ENCODE peak calls at places on chromosomes 1 and 21, in four cellular contexts. One of them, this sample, is unnamed.
A peak's percentile ranks its signal among the peaks of the same experiment; 100 is the strongest.

GRCh38 chr1:201693887-201694614 is 134.9 kb upstream of the IPO9 start:
- DNase-seq in transverse colon: no peak
- DNase-seq in HepG2: no peak
- DNase-seq in K562: no peak
- DNase-seq in this sample: no peak

GRCh38 chr1:241927321-241927720 is 30.2 kb upstream of the BECN2 start:
- DNase-seq in transverse colon: no peak
- DNase-seq in HepG2: peak; percentile 39
- DNase-seq in K562: no peak
- DNase-seq in this sample: no peak

GRCh38 chr1:204828352-204828850 is 42.3 kb upstream of the NFASC start:
- DNase-seq in transverse colon: peak; percentile 71
- DNase-seq in HepG2: peak; percentile 16
- DNase-seq in K562: peak; percentile 82
- DNase-seq in this sample: peak; percentile 48

GRCh38 chr1:215137985-215138384 is 55.4 kb downstream of the KCNK2 start:
- DNase-seq in transverse colon: no peak
- DNase-seq in HepG2: no peak
- DNase-seq in K562: no peak
- DNase-seq in this sample: no peak

GRCh38 chr1:3001471-3002348 is 19.6 kb upstream of the ACTRT2 start:
- DNase-seq in transverse colon: peak; percentile 4
- DNase-seq in HepG2: no peak
- DNase-seq in K562: no peak
- DNase-seq in this sample: no peak

GRCh38 chr1:58618303-58618702 is 41.3 kb upstream of the TACSTD2 start:
- DNase-seq in transverse colon: peak; percentile 18
- DNase-seq in HepG2: no peak
- DNase-seq in K562: no peak
- DNase-seq in this sample: peak; percentile 70

GRCh38 chr21:15437873-15438272 is 291.9 kb upstream of the USP25 start:
- DNase-seq in transverse colon: no peak
- DNase-seq in HepG2: no peak
- DNase-seq in K562: no peak
- DNase-seq in this sample: no peak

GRCh38 chr1:2160691-2161320 is 33.8 kb downstream of the FAAP20 start:
- DNase-seq in transverse colon: no peak
- DNase-seq in HepG2: no peak
- DNase-seq in K562: no peak
- DNase-seq in this sample: no peak

GRCh38 chr1:74420497-74420896 is 91.9 kb downstream of the LRRC53 start:
- DNase-seq in transverse colon: no peak
- DNase-seq in HepG2: no peak
- DNase-seq in K562: no peak
- DNase-seq in this sample: no peak

GRCh38 chr1:104804147-104804546 is 1054.4 kb downstream of the AMY1C start:
- DNase-seq in transverse colon: no peak
- DNase-seq in HepG2: no peak
- DNase-seq in K562: no peak
- DNase-seq in this sample: no peak

GRCh38 chr21:37061926-37062591 is 10.8 kb downstream of the PIGP start:
- DNase-seq in transverse colon: no peak
- DNase-seq in HepG2: peak; percentile 56
- DNase-seq in K562: no peak
- DNase-seq in this sample: no peak

GRCh38 chr21:33109574-33110339 is 39.8 kb downstream of the OLIG1 start:
- DNase-seq in transverse colon: no peak
- DNase-seq in HepG2: no peak
- DNase-seq in K562: no peak
- DNase-seq in this sample: no peak

GRCh38 chr1:185393821-185394220 is 76.8 kb upstream of the IVNS1ABP start:
- DNase-seq in transverse colon: no peak
- DNase-seq in HepG2: no peak
- DNase-seq in K562: no peak
- DNase-seq in this sample: no peak

GRCh38 chr1:40315795-40316594 is 1.1 kb downstream of the COL9A2 start:
- DNase-seq in transverse colon: peak; percentile 34
- DNase-seq in HepG2: no peak
- DNase-seq in K562: peak; percentile 12
- DNase-seq in this sample: no peak

GRCh38 chr21:39125752-39126485 is 57.3 kb downstream of the PSMG1 start:
- DNase-seq in transverse colon: peak; percentile 51
- DNase-seq in HepG2: peak; percentile 80
- DNase-seq in K562: no peak
- DNase-seq in this sample: peak; percentile 55

GRCh38 chr1:180912801-180913616 is at the start of gene KIAA1614:
- DNase-seq in transverse colon: no peak
- DNase-seq in HepG2: no peak
- DNase-seq in K562: no peak
- DNase-seq in this sample: no peak

GRCh38 chr1:17274186-17275170 is 25.6 kb downstream of the PADI3 start:
- DNase-seq in transverse colon: peak; percentile 74
- DNase-seq in HepG2: peak; percentile 24
- DNase-seq in K562: peak; percentile 86
- DNase-seq in this sample: peak; percentile 32

GRCh38 chr21:34333150-34333739 is 30.6 kb upstream of the KCNE2 start:
- DNase-seq in transverse colon: no peak
- DNase-seq in HepG2: no peak
- DNase-seq in K562: no peak
- DNase-seq in this sample: no peak

GRCh38 chr21:28579986-28580550 is 412.6 kb downstream of the LTN1 start:
- DNase-seq in transverse colon: no peak
- DNase-seq in HepG2: no peak
- DNase-seq in K562: no peak
- DNase-seq in this sample: no peak

GRCh38 chr1:32204943-32205361 is 519 bp upstream of the IQCC start:
- DNase-seq in transverse colon: peak; percentile 21
- DNase-seq in HepG2: no peak
- DNase-seq in K562: no peak
- DNase-seq in this sample: no peak

DNA sequence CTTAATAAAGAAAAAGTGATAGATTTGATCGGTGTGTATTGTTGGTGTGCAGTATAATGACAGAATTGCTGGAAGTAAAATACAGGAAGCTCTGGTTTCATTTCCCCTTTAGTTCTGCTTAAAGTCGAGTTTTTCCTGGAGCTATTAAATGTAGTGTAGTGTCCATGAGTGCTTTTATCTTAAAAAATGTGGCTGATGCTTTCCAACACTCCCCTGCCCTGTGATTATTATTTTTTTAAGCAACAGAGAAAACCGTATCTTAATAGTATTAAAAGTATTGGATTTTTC is 1.1 kb downstream of the LGALS8 start:
- DNase-seq in transverse colon: no peak
- DNase-seq in HepG2: no peak
- DNase-seq in K562: no peak
- DNase-seq in this sample: no peak
- TF ChIP-seq EP300 in transverse colon: no peak
- TF ChIP-seq EP300 in HepG2: no peak
- TF ChIP-seq EP300 in K562: no peak
- TF ChIP-seq EP300 in this sample: no peak

GRCh38 chr21:45072166-45072962 is 2.0 kb upstream of the ADARB1 start:
- DNase-seq in transverse colon: no peak
- DNase-seq in HepG2: no peak
- DNase-seq in K562: no peak
- DNase-seq in this sample: no peak

GRCh38 chr21:45074818-45075605 is 632 bp downstream of the ADARB1 start:
- DNase-seq in transverse colon: no peak
- DNase-seq in HepG2: no peak
- DNase-seq in K562: peak; percentile 83
- DNase-seq in this sample: peak; percentile 26

GRCh38 chr21:45074048-45074817 is at the start of gene ADARB1:
- DNase-seq in transverse colon: peak; percentile 57
- DNase-seq in HepG2: peak; percentile 32
- DNase-seq in K562: peak; percentile 96
- DNase-seq in this sample: peak; percentile 59

GRCh38 chr21:45072963-45073300 is 1.4 kb upstream of the ADARB1 start:
- DNase-seq in transverse colon: no peak
- DNase-seq in HepG2: no peak
- DNase-seq in K562: no peak
- DNase-seq in this sample: no peak

GRCh38 chr21:45073301-45074047 is 906 bp upstream of the ADARB1 start:
- DNase-seq in transverse colon: peak; percentile 24
- DNase-seq in HepG2: peak; percentile 31
- DNase-seq in K562: peak; percentile 88
- DNase-seq in this sample: peak; percentile 51
- TF ChIP-seq POLR2AphosphoS5 in transverse colon: peak; percentile 47
- TF ChIP-seq POLR2AphosphoS5 in HepG2: peak; percentile 90
- TF ChIP-seq POLR2AphosphoS5 in K562: peak; percentile 99
- TF ChIP-seq POLR2AphosphoS5 in this sample: no peak

GRCh38 chr1:24526940-24527542 is 24.4 kb downstream of the RCAN3 start:
- DNase-seq in transverse colon: no peak
- DNase-seq in HepG2: no peak
- DNase-seq in K562: peak; percentile 46
- DNase-seq in this sample: no peak
- H3K4me3 ChIP-seq in transverse colon: no peak overlapping the region
- H3K4me3 ChIP-seq in HepG2: no peak overlapping the region
- H3K4me3 ChIP-seq in K562: no peak overlapping the region
- H3K4me3 ChIP-seq in this sample: no peak overlapping the region

GRCh38 chr1:52593495-52593894 is 8.7 kb upstream of the GPX7 start:
- DNase-seq in transverse colon: no peak
- DNase-seq in HepG2: no peak
- DNase-seq in K562: no peak
- DNase-seq in this sample: no peak

GRCh38 chr1:52588535-52588934 is 13.6 kb upstream of the GPX7 start:
- DNase-seq in transverse colon: no peak
- DNase-seq in HepG2: no peak
- DNase-seq in K562: no peak
- DNase-seq in this sample: no peak

GRCh38 chr1:52592637-52593323 is 9.4 kb upstream of the GPX7 start:
- DNase-seq in transverse colon: no peak
- DNase-seq in HepG2: no peak
- DNase-seq in K562: no peak
- DNase-seq in this sample: no peak

GRCh38 chr1:52588027-52588426 is 14.1 kb upstream of the GPX7 start:
- DNase-seq in transverse colon: no peak
- DNase-seq in HepG2: no peak
- DNase-seq in K562: no peak
- DNase-seq in this sample: no peak

GRCh38 chr1:52590275-52590674 is 11.9 kb upstream of the GPX7 start:
- DNase-seq in transverse colon: no peak
- DNase-seq in HepG2: no peak
- DNase-seq in K562: no peak
- DNase-seq in this sample: no peak
- TF ChIP-seq EP300 in transverse colon: no peak
- TF ChIP-seq EP300 in HepG2: no peak
- TF ChIP-seq EP300 in K562: no peak
- TF ChIP-seq EP300 in this sample: no peak